ENCODE peak calls at places on chromosomes 5 and 9, in ten cellular contexts. One of them, this sample, is unnamed.

GRCh38 chr9:87109851-87110250 is 162.5 kb upstream of the GAS1 start:
- DNase-seq in mesothelial cell of epicardium: no peak
- DNase-seq in cardiac muscle cell: no peak
- DNase-seq in SHP77 treated with DMSO at 0.1 percent for 48 hours: no peak
- DNase-seq in H54: no peak
- DNase-seq in posterior vena cava: no peak
- DNase-seq in GM06990: no peak
- DNase-seq in epithelial cell of esophagus: peak; percentile 3
- DNase-seq in activated CD8-positive, alpha-beta memory T cell treated with anti-CD3 and anti-CD28 coated beads for 48 hours: no peak
- DNase-seq in skeletal muscle cell: peak; percentile 80
- DNase-seq in this sample: no peak

GRCh38 chr5:113250341-113250953 is 184.3 kb downstream of the TSSK1B start:
- DNase-seq in posterior vena cava: peak; percentile 79
- DNase-seq in SHP77 treated with DMSO at 0.1 percent for 48 hours: no peak
- DNase-seq in mesothelial cell of epicardium: no peak
- DNase-seq in GM06990: no peak
- DNase-seq in H54: no peak
- DNase-seq in skeletal muscle cell: peak; percentile 92
- DNase-seq in epithelial cell of esophagus: no peak
- DNase-seq in cardiac muscle cell: peak; percentile 61
- DNase-seq in activated CD8-positive, alpha-beta memory T cell treated with anti-CD3 and anti-CD28 coated beads for 48 hours: no peak
- DNase-seq in this sample: no peak

GRCh38 chr5:134090482-134090881 is 24.0 kb upstream of the TCF7 start:
- DNase-seq in SHP77 treated with DMSO at 0.1 percent for 48 hours: no peak
- DNase-seq in posterior vena cava: peak; percentile 72
- DNase-seq in activated CD8-positive, alpha-beta memory T cell treated with anti-CD3 and anti-CD28 coated beads for 48 hours: no peak
- DNase-seq in H54: no peak
- DNase-seq in GM06990: no peak
- DNase-seq in epithelial cell of esophagus: no peak
- DNase-seq in skeletal muscle cell: no peak
- DNase-seq in cardiac muscle cell: no peak
- DNase-seq in mesothelial cell of epicardium: no peak
- DNase-seq in this sample: no peak

GRCh38 chr5:137262818-137263217 is 236.3 kb downstream of the SPOCK1 start:
- DNase-seq in GM06990: no peak
- DNase-seq in posterior vena cava: no peak
- DNase-seq in activated CD8-positive, alpha-beta memory T cell treated with anti-CD3 and anti-CD28 coated beads for 48 hours: no peak
- DNase-seq in cardiac muscle cell: no peak
- DNase-seq in epithelial cell of esophagus: no peak
- DNase-seq in SHP77 treated with DMSO at 0.1 percent for 48 hours: no peak
- DNase-seq in H54: no peak
- DNase-seq in mesothelial cell of epicardium: no peak
- DNase-seq in skeletal muscle cell: no peak
- DNase-seq in this sample: no peak

GRCh38 chr9:92762196-92762595 is 2.4 kb downstream of the BICD2 start:
- DNase-seq in cardiac muscle cell: no peak
- DNase-seq in SHP77 treated with DMSO at 0.1 percent for 48 hours: no peak
- DNase-seq in skeletal muscle cell: no peak
- DNase-seq in H54: no peak
- DNase-seq in epithelial cell of esophagus: no peak
- DNase-seq in GM06990: no peak
- DNase-seq in posterior vena cava: no peak
- DNase-seq in activated CD8-positive, alpha-beta memory T cell treated with anti-CD3 and anti-CD28 coated beads for 48 hours: no peak
- DNase-seq in mesothelial cell of epicardium: no peak
- DNase-seq in this sample: no peak

GRCh38 chr9:135950135-135950682 is 11.0 kb downstream of the UBAC1 start:
- DNase-seq in cardiac muscle cell: no peak
- DNase-seq in posterior vena cava: no peak
- DNase-seq in mesothelial cell of epicardium: no peak
- DNase-seq in activated CD8-positive, alpha-beta memory T cell treated with anti-CD3 and anti-CD28 coated beads for 48 hours: no peak
- DNase-seq in SHP77 treated with DMSO at 0.1 percent for 48 hours: no peak
- DNase-seq in epithelial cell of esophagus: no peak
- DNase-seq in H54: no peak
- DNase-seq in skeletal muscle cell: no peak
- DNase-seq in GM06990: no peak
- DNase-seq in this sample: no peak

GRCh38 chr5:1436681-1437080 is 8.6 kb downstream of the SLC6A3 start:
- DNase-seq in H54: no peak
- DNase-seq in mesothelial cell of epicardium: no peak
- DNase-seq in posterior vena cava: peak; percentile 57
- DNase-seq in epithelial cell of esophagus: no peak
- DNase-seq in skeletal muscle cell: no peak
- DNase-seq in SHP77 treated with DMSO at 0.1 percent for 48 hours: no peak
- DNase-seq in GM06990: no peak
- DNase-seq in cardiac muscle cell: no peak
- DNase-seq in activated CD8-positive, alpha-beta memory T cell treated with anti-CD3 and anti-CD28 coated beads for 48 hours: no peak
- DNase-seq in this sample: peak; percentile 62

GRCh38 chr5:85334-85995 is 6.5 kb upstream of the PLEKHG4B start:
- DNase-seq in posterior vena cava: no peak
- DNase-seq in SHP77 treated with DMSO at 0.1 percent for 48 hours: no peak
- DNase-seq in GM06990: no peak
- DNase-seq in mesothelial cell of epicardium: peak; percentile 32
- DNase-seq in epithelial cell of esophagus: no peak
- DNase-seq in H54: no peak
- DNase-seq in skeletal muscle cell: no peak
- DNase-seq in cardiac muscle cell: no peak
- DNase-seq in activated CD8-positive, alpha-beta memory T cell treated with anti-CD3 and anti-CD28 coated beads for 48 hours: no peak
- DNase-seq in this sample: peak; percentile 37

GRCh38 chr9:30713279-30713678 is 1671.2 kb upstream of the ACO1 start:
- DNase-seq in activated CD8-positive, alpha-beta memory T cell treated with anti-CD3 and anti-CD28 coated beads for 48 hours: no peak
- DNase-seq in posterior vena cava: no peak
- DNase-seq in SHP77 treated with DMSO at 0.1 percent for 48 hours: no peak
- DNase-seq in skeletal muscle cell: no peak
- DNase-seq in GM06990: no peak
- DNase-seq in H54: no peak
- DNase-seq in cardiac muscle cell: no peak
- DNase-seq in mesothelial cell of epicardium: no peak
- DNase-seq in epithelial cell of esophagus: no peak
- DNase-seq in this sample: no peak

GRCh38 chr9:133167769-133168168 is 4.1 kb upstream of the GBGT1 start:
- DNase-seq in posterior vena cava: peak; percentile 51
- DNase-seq in SHP77 treated with DMSO at 0.1 percent for 48 hours: no peak
- DNase-seq in cardiac muscle cell: no peak
- DNase-seq in activated CD8-positive, alpha-beta memory T cell treated with anti-CD3 and anti-CD28 coated beads for 48 hours: no peak
- DNase-seq in mesothelial cell of epicardium: peak; percentile 27
- DNase-seq in H54: no peak
- DNase-seq in epithelial cell of esophagus: no peak
- DNase-seq in GM06990: no peak
- DNase-seq in skeletal muscle cell: no peak
- DNase-seq in this sample: no peak

GRCh38 chr5:11853140-11853539 is 51.1 kb downstream of the CTNND2 start:
- DNase-seq in SHP77 treated with DMSO at 0.1 percent for 48 hours: no peak
- DNase-seq in activated CD8-positive, alpha-beta memory T cell treated with anti-CD3 and anti-CD28 coated beads for 48 hours: no peak
- DNase-seq in posterior vena cava: no peak
- DNase-seq in H54: no peak
- DNase-seq in mesothelial cell of epicardium: no peak
- DNase-seq in GM06990: no peak
- DNase-seq in cardiac muscle cell: no peak
- DNase-seq in epithelial cell of esophagus: no peak
- DNase-seq in skeletal muscle cell: no peak
- DNase-seq in this sample: no peak

GRCh38 chr9:115058175-115058574 is 59.8 kb downstream of the TNC start:
- DNase-seq in epithelial cell of esophagus: no peak
- DNase-seq in H54: no peak
- DNase-seq in activated CD8-positive, alpha-beta memory T cell treated with anti-CD3 and anti-CD28 coated beads for 48 hours: no peak
- DNase-seq in SHP77 treated with DMSO at 0.1 percent for 48 hours: no peak
- DNase-seq in skeletal muscle cell: no peak
- DNase-seq in cardiac muscle cell: no peak
- DNase-seq in mesothelial cell of epicardium: no peak
- DNase-seq in posterior vena cava: no peak
- DNase-seq in GM06990: no peak
- DNase-seq in this sample: no peak

GRCh38 chr9:123073991-123074422 is 40.5 kb downstream of the GPR21 start:
- DNase-seq in activated CD8-positive, alpha-beta memory T cell treated with anti-CD3 and anti-CD28 coated beads for 48 hours: no peak
- DNase-seq in H54: no peak
- DNase-seq in mesothelial cell of epicardium: no peak
- DNase-seq in skeletal muscle cell: peak; percentile 67
- DNase-seq in cardiac muscle cell: no peak
- DNase-seq in posterior vena cava: no peak
- DNase-seq in SHP77 treated with DMSO at 0.1 percent for 48 hours: no peak
- DNase-seq in GM06990: no peak
- DNase-seq in epithelial cell of esophagus: no peak
- DNase-seq in this sample: no peak

GRCh38 chr5:95728494-95729114 is 2.5 kb upstream of the RHOBTB3 start:
- DNase-seq in epithelial cell of esophagus: peak; percentile 72
- DNase-seq in activated CD8-positive, alpha-beta memory T cell treated with anti-CD3 and anti-CD28 coated beads for 48 hours: no peak
- DNase-seq in skeletal muscle cell: no peak
- DNase-seq in SHP77 treated with DMSO at 0.1 percent for 48 hours: no peak
- DNase-seq in GM06990: no peak
- DNase-seq in mesothelial cell of epicardium: no peak
- DNase-seq in H54: no peak
- DNase-seq in cardiac muscle cell: no peak
- DNase-seq in posterior vena cava: no peak
- DNase-seq in this sample: no peak

GRCh38 chr9:126927419-126927818 is 12.8 kb downstream of the RALGPS1 start:
- DNase-seq in SHP77 treated with DMSO at 0.1 percent for 48 hours: peak; percentile 26
- DNase-seq in epithelial cell of esophagus: no peak
- DNase-seq in mesothelial cell of epicardium: no peak
- DNase-seq in cardiac muscle cell: no peak
- DNase-seq in GM06990: no peak
- DNase-seq in skeletal muscle cell: no peak
- DNase-seq in H54: no peak
- DNase-seq in activated CD8-positive, alpha-beta memory T cell treated with anti-CD3 and anti-CD28 coated beads for 48 hours: no peak
- DNase-seq in posterior vena cava: no peak
- DNase-seq in this sample: no peak

GRCh38 chr5:157816682-157817268 is 42.2 kb downstream of the CLINT1 start:
- DNase-seq in activated CD8-positive, alpha-beta memory T cell treated with anti-CD3 and anti-CD28 coated beads for 48 hours: no peak
- DNase-seq in H54: no peak
- DNase-seq in skeletal muscle cell: no peak
- DNase-seq in SHP77 treated with DMSO at 0.1 percent for 48 hours: no peak
- DNase-seq in GM06990: no peak
- DNase-seq in cardiac muscle cell: peak; percentile 10
- DNase-seq in mesothelial cell of epicardium: no peak
- DNase-seq in posterior vena cava: no peak
- DNase-seq in epithelial cell of esophagus: peak; percentile 14
- DNase-seq in this sample: no peak

GRCh38 chr5:23223846-23224245 is 283.6 kb upstream of the PRDM9 start:
- DNase-seq in activated CD8-positive, alpha-beta memory T cell treated with anti-CD3 and anti-CD28 coated beads for 48 hours: no peak
- DNase-seq in GM06990: no peak
- DNase-seq in H54: no peak
- DNase-seq in epithelial cell of esophagus: peak; percentile 54
- DNase-seq in mesothelial cell of epicardium: no peak
- DNase-seq in cardiac muscle cell: no peak
- DNase-seq in skeletal muscle cell: peak; percentile 0
- DNase-seq in SHP77 treated with DMSO at 0.1 percent for 48 hours: no peak
- DNase-seq in posterior vena cava: no peak
- DNase-seq in this sample: no peak

GRCh38 chr5:82465235-82465634 is 187.1 kb upstream of the RPS23 start:
- DNase-seq in activated CD8-positive, alpha-beta memory T cell treated with anti-CD3 and anti-CD28 coated beads for 48 hours: no peak
- DNase-seq in cardiac muscle cell: no peak
- DNase-seq in epithelial cell of esophagus: no peak
- DNase-seq in GM06990: no peak
- DNase-seq in mesothelial cell of epicardium: no peak
- DNase-seq in SHP77 treated with DMSO at 0.1 percent for 48 hours: no peak
- DNase-seq in H54: no peak
- DNase-seq in skeletal muscle cell: no peak
- DNase-seq in posterior vena cava: no peak
- DNase-seq in this sample: no peak

GRCh38 chr5:52580921-52581320 is 206.8 kb upstream of the ITGA1 start:
- DNase-seq in epithelial cell of esophagus: peak; percentile 82
- DNase-seq in skeletal muscle cell: peak; percentile 11
- DNase-seq in SHP77 treated with DMSO at 0.1 percent for 48 hours: no peak
- DNase-seq in posterior vena cava: no peak
- DNase-seq in cardiac muscle cell: no peak
- DNase-seq in mesothelial cell of epicardium: no peak
- DNase-seq in activated CD8-positive, alpha-beta memory T cell treated with anti-CD3 and anti-CD28 coated beads for 48 hours: no peak
- DNase-seq in H54: peak; percentile 7
- DNase-seq in GM06990: no peak
- DNase-seq in this sample: no peak

GRCh38 chr5:55897905-55898304 is 46.7 kb downstream of the IL31RA start:
- DNase-seq in cardiac muscle cell: no peak
- DNase-seq in mesothelial cell of epicardium: peak; percentile 59
- DNase-seq in SHP77 treated with DMSO at 0.1 percent for 48 hours: no peak
- DNase-seq in skeletal muscle cell: peak; percentile 84
- DNase-seq in H54: peak; percentile 31
- DNase-seq in activated CD8-positive, alpha-beta memory T cell treated with anti-CD3 and anti-CD28 coated beads for 48 hours: no peak
- DNase-seq in epithelial cell of esophagus: peak; percentile 48
- DNase-seq in posterior vena cava: no peak
- DNase-seq in GM06990: no peak
- DNase-seq in this sample: no peak

GRCh38 chr9:13948037-13948436 is 365.9 kb downstream of the NFIB start:
- DNase-seq in H54: no peak
- DNase-seq in mesothelial cell of epicardium: no peak
- DNase-seq in skeletal muscle cell: no peak
- DNase-seq in cardiac muscle cell: no peak
- DNase-seq in activated CD8-positive, alpha-beta memory T cell treated with anti-CD3 and anti-CD28 coated beads for 48 hours: no peak
- DNase-seq in GM06990: no peak
- DNase-seq in epithelial cell of esophagus: no peak
- DNase-seq in SHP77 treated with DMSO at 0.1 percent for 48 hours: no peak
- DNase-seq in posterior vena cava: no peak
- DNase-seq in this sample: no peak

GRCh38 chr9:136496801-136497620 is 14.2 kb upstream of the SEC16A start:
- DNase-seq in posterior vena cava: no peak
- DNase-seq in activated CD8-positive, alpha-beta memory T cell treated with anti-CD3 and anti-CD28 coated beads for 48 hours: no peak
- DNase-seq in epithelial cell of esophagus: no peak
- DNase-seq in mesothelial cell of epicardium: no peak
- DNase-seq in SHP77 treated with DMSO at 0.1 percent for 48 hours: no peak
- DNase-seq in H54: no peak
- DNase-seq in cardiac muscle cell: no peak
- DNase-seq in GM06990: no peak
- DNase-seq in skeletal muscle cell: no peak
- DNase-seq in this sample: no peak

GRCh38 chr9:81108821-81109220 is 580.5 kb downstream of the TLE1 start:
- DNase-seq in cardiac muscle cell: no peak
- DNase-seq in posterior vena cava: no peak
- DNase-seq in skeletal muscle cell: no peak
- DNase-seq in H54: no peak
- DNase-seq in epithelial cell of esophagus: peak; percentile 83
- DNase-seq in GM06990: no peak
- DNase-seq in SHP77 treated with DMSO at 0.1 percent for 48 hours: no peak
- DNase-seq in mesothelial cell of epicardium: no peak
- DNase-seq in activated CD8-positive, alpha-beta memory T cell treated with anti-CD3 and anti-CD28 coated beads for 48 hours: no peak
- DNase-seq in this sample: no peak

GRCh38 chr5:153905214-153905613 is 133.5 kb downstream of the FAM114A2 start:
- DNase-seq in H54: no peak
- DNase-seq in activated CD8-positive, alpha-beta memory T cell treated with anti-CD3 and anti-CD28 coated beads for 48 hours: no peak
- DNase-seq in GM06990: no peak
- DNase-seq in cardiac muscle cell: no peak
- DNase-seq in mesothelial cell of epicardium: no peak
- DNase-seq in skeletal muscle cell: no peak
- DNase-seq in posterior vena cava: no peak
- DNase-seq in SHP77 treated with DMSO at 0.1 percent for 48 hours: no peak
- DNase-seq in epithelial cell of esophagus: no peak
- DNase-seq in this sample: no peak